ENCODE peak calls at places on chromosomes 7 and 10, in seven cellular contexts. E is dorsolateral prefrontal cortex; T is RWPE2; W is IMR-90; V is mammary epithelial cell; S is CD8-positive, alpha-beta T cell; D is cardiac fibroblast. O is an unnamed sample.
A peak's percentile ranks its signal among the peaks of the same experiment; 100 is the strongest.

GRCh38 chr7:101663747-101664146 is 34.7 kb upstream of the MYL10 start:
- DNase-seq in V (no peak), T (no peak), W (no peak), E (no peak), D (no peak), S (no peak), O (no peak)

GRCh38 chr7:40918701-40919271 is 784.0 kb downstream of the SUGCT start:
- DNase-seq in E (no peak), S (no peak), V (peak; percentile 93), D (peak; percentile 48), T (no peak), W (peak; percentile 93), O (peak; percentile 16)

GRCh38 chr10:32237644-32238345 is 109.2 kb downstream of the EPC1 start:
- DNase-seq in S (no peak), W (peak; percentile 76), D (peak; percentile 24), E (no peak), T (no peak), V (peak; percentile 85), O (peak; percentile 79)

GRCh38 chr7:18414885-18415284 is 80.7 kb upstream of the HDAC9 start:
- DNase-seq in T (no peak), S (no peak), W (no peak), V (no peak), E (no peak), D (no peak), O (no peak)

GRCh38 chr7:46568420-46569116 is 647.5 kb upstream of the IGFBP3 start:
- DNase-seq in S (no peak), V (no peak), D (no peak), E (no peak), W (no peak), T (no peak), O (no peak)

GRCh38 chr7:99505324-99505662 is 831 bp downstream of the ZKSCAN5 start:
- DNase-seq in D (no peak), W (no peak), T (no peak), V (no peak), S (no peak), E (no peak), O (no peak)

GRCh38 chr10:43071881-43072650 is 4.8 kb upstream of the RET start:
- DNase-seq in T (no peak), W (no peak), S (no peak), E (no peak), D (no peak), V (no peak), O (no peak)

GRCh38 chr10:108615576-108616320 is 1307.6 kb downstream of the XPNPEP1 start:
- DNase-seq in D (no peak), T (no peak), S (no peak), V (no peak), E (no peak), W (no peak), O (no peak)

GRCh38 chr10:29370092-29370611 is 81.3 kb downstream of the LYZL1 start:
- DNase-seq in T (no peak), S (no peak), V (no peak), E (no peak), W (no peak), D (peak; percentile 23), O (no peak)

GRCh38 chr7:112137141-112138101 is 68.8 kb downstream of the DOCK4 start:
- DNase-seq in V (no peak), W (no peak), T (no peak), E (no peak), D (no peak), S (no peak), O (no peak)

GRCh38 chr10:4346257-4346656 is 479.8 kb upstream of the AKR1E2 start:
- DNase-seq in T (no peak), E (no peak), S (no peak), D (peak; percentile 31), V (no peak), W (no peak), O (no peak)

GRCh38 chr7:282621-283020 is 7.3 kb upstream of the FOXL3 start:
- DNase-seq in S (no peak), D (no peak), E (no peak), V (no peak), T (peak; percentile 6), W (no peak), O (no peak)

GRCh38 chr10:6347391-6347951 is 144.7 kb downstream of the PFKFB3 start:
- DNase-seq in W (peak; percentile 7), V (no peak), D (peak; percentile 18), E (peak; percentile 73), S (peak; percentile 18), T (no peak), O (no peak)

GRCh38 chr10:4519691-4520402 is 306.2 kb upstream of the AKR1E2 start:
- DNase-seq in T (no peak), V (peak; percentile 79), D (peak; percentile 93), W (peak; percentile 72), S (no peak), E (no peak), O (peak; percentile 76)

GRCh38 chr10:48233643-48234042 is 40.9 kb downstream of the FRMPD2 start:
- DNase-seq in T (no peak), S (no peak), D (no peak), W (no peak), V (no peak), E (no peak), O (no peak)

GRCh38 chr7:22672892-22673637 is 53.9 kb upstream of the IL6 start:
- DNase-seq in D (no peak), E (no peak), W (peak; percentile 46), T (no peak), V (no peak), S (no peak), O (peak; percentile 45)

GRCh38 chr10:118571123-118571522 is 24.3 kb downstream of the PRLHR start:
- DNase-seq in E (no peak), S (no peak), W (no peak), V (no peak), D (peak; percentile 51), T (no peak), O (no peak)

GRCh38 chr7:81810448-81811155 is 40.8 kb upstream of the HGF start:
- DNase-seq in E (no peak), D (no peak), W (no peak), V (no peak), S (no peak), T (no peak), O (no peak)

GRCh38 chr10:115094605-115095004 is 1.4 kb downstream of the ATRNL1 start:
- DNase-seq in D (no peak), S (no peak), W (no peak), T (no peak), E (no peak), V (no peak), O (no peak)

GRCh38 chr7:22332481-22332880 is 24.5 kb downstream of the RAPGEF5 start:
- DNase-seq in E (no peak), W (no peak), T (no peak), S (no peak), V (no peak), D (no peak), O (no peak)

GRCh38 chr7:151138541-151138910 is 29.0 kb downstream of the GBX1 start:
- DNase-seq in W (no peak), E (peak; percentile 6), V (no peak), S (no peak), T (peak; percentile 47), D (no peak), O (no peak)

GRCh38 chr7:22700559-22701002 is 26.4 kb upstream of the IL6 start:
- DNase-seq in D (peak; percentile 89), W (peak; percentile 86), S (no peak), V (no peak), T (no peak), E (no peak), O (no peak)

GRCh38 chr10:16437540-16437894 is 707 bp downstream of the PTER start:
- DNase-seq in W (no peak), D (no peak), E (no peak), S (no peak), T (no peak), V (no peak), O (no peak)

GRCh38 chr7:48154792-48155413 is 16.4 kb upstream of the ABCA13 start:
- DNase-seq in V (peak; percentile 38), D (peak; percentile 64), W (peak; percentile 57), S (no peak), E (no peak), T (no peak), O (peak; percentile 53)
- TF ChIP-seq CTCF in V (peak; percentile 89), D (peak; percentile 78), W (peak; percentile 78), S (no peak), E (peak; percentile 26), T (peak; percentile 87), O (peak; percentile 69)

GRCh38 chr10:46091834-46092522 is 45.9 kb upstream of the MSMB start:
- DNase-seq in W (no peak), V (no peak), S (no peak), T (no peak), D (no peak), E (no peak), O (no peak)

GRCh38 chr10:46092523-46093195 is 46.6 kb upstream of the MSMB start:
- DNase-seq in W (no peak), S (no peak), T (no peak), E (no peak), D (no peak), V (no peak), O (no peak)

GRCh38 chr10:46090258-46090812 is 44.3 kb upstream of the MSMB start:
- DNase-seq in V (no peak), S (no peak), T (no peak), W (no peak), D (no peak), E (no peak), O (no peak)

GRCh38 chr10:46094197-46094500 is 48.1 kb upstream of the MSMB start:
- DNase-seq in S (no peak), T (no peak), D (no peak), E (no peak), V (no peak), W (no peak), O (no peak)

GRCh38 chr10:46091080-46091833 is 45.2 kb upstream of the MSMB start:
- DNase-seq in D (no peak), W (no peak), V (no peak), E (no peak), T (no peak), S (no peak), O (no peak)
- TF ChIP-seq CTCF in D (no peak), W (no peak), V (no peak), E (no peak), T (no peak), S (no peak), O (no peak)

DNA sequence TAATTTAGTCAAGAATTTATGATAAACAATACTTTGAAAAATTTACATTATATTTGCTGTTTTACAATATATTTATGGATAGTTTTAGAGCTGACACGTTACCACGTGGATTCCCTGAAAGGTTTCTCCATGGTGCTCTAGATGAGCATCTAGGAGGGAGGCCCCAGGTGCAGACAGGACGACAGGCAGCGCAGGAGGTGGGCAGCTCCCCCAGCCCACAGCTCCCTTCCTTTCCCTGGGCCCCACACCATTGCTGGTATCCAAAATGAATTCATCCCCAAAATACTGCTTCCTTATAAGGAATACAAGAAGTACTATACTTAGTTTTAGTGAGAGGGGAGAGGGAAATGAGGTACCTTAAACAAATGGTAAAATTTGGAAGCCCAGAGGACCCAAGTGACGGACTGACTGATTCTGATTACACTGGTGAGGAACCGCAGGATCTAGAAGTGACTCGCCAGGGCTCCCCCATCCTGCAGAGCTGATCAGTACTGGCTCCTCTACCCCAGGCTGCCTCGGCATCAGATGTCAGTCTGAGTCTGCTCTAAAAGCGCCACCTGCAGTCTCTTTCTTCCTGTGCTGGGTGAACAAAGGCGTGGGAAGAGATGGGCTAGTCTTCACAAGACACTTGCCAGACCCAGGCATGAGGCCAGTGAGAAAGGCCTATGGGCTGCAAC is 89.2 kb downstream of the DLG5 start:
- DNase-seq in E (peak; percentile 79), D (no peak), W (peak; percentile 78), S (peak; percentile 30), T (no peak), V (peak; percentile 62), O (peak; percentile 12)
- TF ChIP-seq CTCF in E (peak; percentile 29), D (no peak), W (peak; percentile 36), S (no peak), T (peak; percentile 19), V (peak; percentile 30), O (no peak)

GRCh38 chr10:75406158-75407065 is 4.8 kb upstream of the ZNF503 start:
- DNase-seq in E (no peak), D (no peak), S (no peak), V (peak; percentile 58), T (no peak), W (no peak), O (no peak)
- TF ChIP-seq CTCF in E (no peak), D (no peak), S (no peak), V (no peak), T (no peak), W (no peak), O (no peak)

O was measured in RWPE1.